ENCODE peak calls at places on chromosomes 13 and 19, in eight cellular contexts. F is G401; D is AG09309; S is activated CD8-positive, alpha-beta memory T cell treated with anti-CD3 and anti-CD28 coated beads for 48 hours; K is HFFc6; T is NCI-H2029; L is LHCN-M2; V is NCI-H510A treated with DMSO at 0.1 percent for 48 hours. C is an unnamed sample.

GRCh38 chr19:5293607-5294089 is 47.0 kb downstream of the PTPRS start:
- DNase-seq in F (peak; percentile 47), K (peak; percentile 20), D (no peak), V (peak; percentile 53), L (no peak), T (no peak), S (no peak), C (no peak)

GRCh38 chr19:35787227-35787799 is 11.9 kb downstream of the ARHGAP33 start:
- DNase-seq in L (no peak), T (no peak), K (no peak), V (no peak), S (no peak), D (no peak), F (no peak), C (no peak)

GRCh38 chr13:113582841-113583631 is 1.5 kb upstream of the TFDP1 start:
- DNase-seq in F (no peak), S (no peak), K (no peak), D (no peak), L (no peak), T (no peak), V (no peak), C (no peak)

GRCh38 chr19:31223805-31224534 is 125.3 kb downstream of the TSHZ3 start:
- DNase-seq in S (no peak), D (peak; percentile 88), T (no peak), F (no peak), L (peak; percentile 93), V (no peak), K (peak; percentile 96), C (no peak)

GRCh38 chr19:44856438-44857083 is 10.5 kb downstream of the NECTIN2 start:
- DNase-seq in D (no peak), K (no peak), S (no peak), F (no peak), T (peak; percentile 48), L (peak; percentile 62), V (no peak), C (no peak)

GRCh38 chr19:29084266-29084665 is 128.7 kb downstream of the UQCRFS1 start:
- DNase-seq in L (peak; percentile 11), K (peak; percentile 22), V (no peak), S (no peak), F (no peak), T (no peak), D (peak; percentile 4), C (no peak)

GRCh38 chr13:31067416-31068118 is 94.1 kb downstream of the HSPH1 start:
- DNase-seq in T (no peak), L (peak; percentile 61), D (peak; percentile 58), F (no peak), S (no peak), V (no peak), K (peak; percentile 62), C (no peak)

GRCh38 chr19:30070198-30070969 is 128.3 kb downstream of the URI1 start:
- DNase-seq in V (no peak), T (no peak), K (no peak), D (no peak), F (no peak), L (no peak), S (no peak), C (no peak)

GRCh38 chr19:12145348-12145747 is 5.2 kb upstream of the ZNF20 start:
- DNase-seq in S (no peak), T (no peak), D (no peak), V (no peak), L (no peak), F (no peak), K (no peak), C (no peak)

GRCh38 chr13:63381078-63381859 is 1965.6 kb upstream of the PCDH20 start:
- DNase-seq in S (no peak), K (no peak), L (no peak), V (no peak), T (no peak), F (no peak), D (no peak), C (no peak)

GRCh38 chr19:3398114-3398899 is 31.9 kb downstream of the NFIC start:
- DNase-seq in S (no peak), T (no peak), L (no peak), V (no peak), K (no peak), D (no peak), F (peak; percentile 93), C (no peak)

GRCh38 chr13:51524312-51524711 is 60.0 kb upstream of the WDFY2 start:
- DNase-seq in F (no peak), K (peak; percentile 71), L (no peak), D (no peak), S (no peak), V (no peak), T (no peak), C (no peak)

GRCh38 chr13:102724923-102725322 is 30.1 kb upstream of the METTL21C start:
- DNase-seq in S (no peak), T (no peak), K (peak; percentile 38), F (peak; percentile 14), L (peak; percentile 69), D (peak; percentile 54), V (no peak), C (no peak)